ENCODE peak calls at places on chromosomes 12 and 14, in eight cellular contexts. V is GM23338, B is heart right ventricle, N is astrocyte of the spinal cord, G is tibial nerve, E is mucosa of descending colon, C is mammary epithelial cell, W is stomach. D is an unnamed sample.

GRCh38 chr12:109308534-109309440 is at the start of gene FOXN4:
- DNase-seq in V (peak), B (no peak), N (no peak), G (no peak), E (no peak), C (no peak), W (no peak), D (no peak)

GRCh38 chr12:98503593-98504367 is 11.6 kb upstream of the TMPO start:
- DNase-seq in V (peak), B (peak), N (peak), G (peak), E (peak), C (peak), W (peak), D (no peak)

GRCh38 chr12:6745751-6746525 is 7.0 kb downstream of the MLF2 start:
- DNase-seq in V (no peak), B (no peak), N (no peak), G (no peak), E (no peak), C (peak), W (no peak), D (no peak)

GRCh38 chr14:69332782-69333395 is 65.2 kb downstream of the ERH start:
- DNase-seq in V (no peak), B (no peak), N (no peak), G (no peak), E (no peak), C (no peak), W (no peak), D (no peak)

GRCh38 chr12:41073633-41074576 is 114.2 kb upstream of the PDZRN4 start:
- DNase-seq in V (no peak), B (no peak), N (no peak), G (no peak), E (no peak), C (no peak), W (no peak), D (no peak)

GRCh38 chr14:68543516-68543915 is 249.4 kb downstream of the ZFP36L1 start:
- DNase-seq in V (no peak), B (no peak), N (no peak), G (peak), E (no peak), C (no peak), W (no peak), D (peak)

GRCh38 chr12:67802723-67803122 is 154.2 kb downstream of the DYRK2 start:
- DNase-seq in V (peak), B (no peak), N (no peak), G (no peak), E (no peak), C (no peak), W (no peak), D (no peak)

GRCh38 chr12:73274972-73275371 is 1002.8 kb downstream of the TRHDE start:
- DNase-seq in V (no peak), B (no peak), N (no peak), G (no peak), E (no peak), C (no peak), W (no peak), D (no peak)

GRCh38 chr12:127926004-127926403 is 341.0 kb upstream of the TMEM132C start:
- DNase-seq in V (peak), B (no peak), N (peak), G (peak), E (peak), C (no peak), W (no peak), D (no peak)

GRCh38 chr14:30620178-30620577 is 1.9 kb upstream of the SCFD1 start:
- DNase-seq in V (no peak), B (no peak), N (peak), G (no peak), E (no peak), C (peak), W (no peak), D (no peak)

GRCh38 chr12:19070341-19070740 is 59.2 kb upstream of the PLEKHA5 start:
- DNase-seq in V (no peak), B (no peak), N (no peak), G (no peak), E (no peak), C (no peak), W (no peak), D (no peak)

GRCh38 chr14:94455928-94456327 is 3.3 kb upstream of the SERPINA11 start:
- DNase-seq in V (no peak), B (no peak), N (no peak), G (no peak), E (no peak), C (no peak), W (no peak), D (no peak)

GRCh38 chr14:48703728-48704467 is 882.3 kb downstream of the RPS29 start:
- DNase-seq in V (no peak), B (no peak), N (no peak), G (no peak), E (no peak), C (no peak), W (no peak), D (no peak)

GRCh38 chr12:96194901-96195844 is 998 bp downstream of the ELK3 start:
- DNase-seq in V (peak), B (peak), N (peak), G (peak), E (peak), C (peak), W (peak), D (no peak)

GRCh38 chr12:12048714-12049113 is 22.0 kb upstream of the BCL2L14 start:
- DNase-seq in V (no peak), B (no peak), N (no peak), G (no peak), E (no peak), C (no peak), W (no peak), D (no peak)

GRCh38 chr14:60506010-60506409 is 2.9 kb upstream of the SIX6 start:
- DNase-seq in V (peak), B (no peak), N (no peak), G (no peak), E (no peak), C (no peak), W (no peak), D (no peak)

GRCh38 chr12:52952082-52952801 is 3.3 kb downstream of the KRT18 start:
- DNase-seq in V (no peak), B (peak), N (no peak), G (no peak), E (peak), C (no peak), W (peak), D (no peak)
- TF ChIP-seq CTCF in V (peak), B (no peak), N (no peak), G (no peak), E (no peak), C (no peak), W (no peak), D (no peak)

DNA sequence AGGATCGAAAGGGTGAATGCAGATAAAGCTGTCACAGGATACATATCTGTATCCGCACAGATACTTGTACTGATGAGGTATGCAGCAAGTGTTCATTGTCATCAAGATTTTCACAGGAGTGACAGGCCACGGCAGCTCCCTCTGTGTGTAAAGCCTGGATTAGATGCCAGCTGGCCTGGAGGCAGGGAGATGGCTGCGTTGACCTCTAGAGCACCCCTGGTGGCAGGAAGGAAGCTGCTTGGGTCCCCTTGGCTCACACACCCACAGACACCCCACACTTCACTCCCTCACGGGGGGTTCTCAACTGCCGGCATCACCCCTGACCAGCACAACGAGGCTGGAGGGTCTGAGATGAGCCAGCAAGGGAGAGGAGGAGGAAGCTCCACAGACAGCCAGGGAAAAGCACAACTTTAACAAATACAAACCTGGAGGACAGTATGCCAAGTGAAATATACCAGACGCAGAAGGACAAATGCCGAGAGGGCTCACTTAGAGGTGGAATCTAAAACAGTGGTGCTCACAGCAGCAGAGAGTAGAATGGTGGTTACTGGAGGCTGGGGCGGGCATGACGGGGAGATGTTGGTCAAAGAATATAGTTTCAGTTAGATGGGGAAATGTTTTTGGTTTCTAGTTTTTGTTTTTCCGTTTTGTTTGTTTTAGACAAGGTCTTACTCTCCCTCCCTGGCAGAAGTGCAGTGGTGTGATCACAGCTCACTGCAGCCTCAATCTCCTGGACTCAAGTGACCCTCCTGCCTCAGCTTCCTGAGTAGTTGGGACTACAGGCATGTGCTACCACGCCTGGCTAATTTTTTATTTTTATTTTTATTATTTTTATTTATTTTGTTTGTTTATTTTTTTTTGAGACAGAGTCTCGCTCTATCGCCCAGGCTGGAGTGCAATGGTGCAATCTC is 45.7 kb downstream of the TEAD4 start:
- DNase-seq in V (peak), B (no peak), N (no peak), G (no peak), E (no peak), C (no peak), W (no peak), D (no peak)
- TF ChIP-seq CTCF in V (peak), B (peak), N (peak), G (no peak), E (no peak), C (peak), W (no peak), D (no peak)

GRCh38 chr14:103749860-103750259 is 34.2 kb downstream of the ZFYVE21 start:
- DNase-seq in V (no peak), B (no peak), N (no peak), G (no peak), E (no peak), C (no peak), W (no peak), D (no peak)
- TF ChIP-seq CTCF in V (no peak), B (peak), N (peak), G (no peak), E (no peak), C (no peak), W (no peak), D (no peak)

DNA sequence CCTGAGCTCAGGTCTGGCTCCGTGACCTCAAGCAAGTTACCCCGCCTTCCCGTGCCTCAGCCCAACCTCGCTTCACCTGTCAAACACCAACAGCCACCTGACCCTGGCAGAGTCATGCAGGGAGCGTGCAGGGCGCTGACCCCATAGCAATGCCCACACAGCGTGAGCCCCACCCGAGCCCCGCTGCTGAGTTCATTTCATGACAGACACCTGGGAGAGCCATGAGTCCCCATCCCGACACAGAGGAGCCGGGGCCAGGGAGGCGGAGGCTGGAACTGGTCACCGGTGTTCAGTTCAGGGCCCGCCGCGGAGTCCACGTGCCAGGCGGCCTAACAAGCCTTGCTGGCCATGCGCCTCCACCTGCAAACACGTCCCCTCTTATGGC is 18.1 kb upstream of the GALNT9 start:
- DNase-seq in V (no peak), B (no peak), N (no peak), G (no peak), E (no peak), C (no peak), W (no peak), D (no peak)
- TF ChIP-seq CTCF in V (no peak), B (no peak), N (no peak), G (no peak), E (no peak), C (no peak), W (no peak), D (no peak)

GRCh38 chr12:101773560-101774206 is 34.4 kb upstream of the SYCP3 start:
- DNase-seq in V (peak), B (peak), N (peak), G (peak), E (peak), C (peak), W (peak), D (no peak)
- TF ChIP-seq CTCF in V (peak), B (peak), N (peak), G (peak), E (peak), C (peak), W (peak), D (peak)

GRCh38 chr12:52307836-52308806 is 13.1 kb downstream of the KRT83 start:
- DNase-seq in V (peak), B (peak), N (peak), G (no peak), E (peak), C (peak), W (peak), D (no peak)
- TF ChIP-seq CTCF in V (no peak), B (peak), N (no peak), G (peak), E (no peak), C (no peak), W (peak), D (peak)

GRCh38 chr12:123076604-123077297 is 74.1 kb downstream of the PITPNM2 start:
- DNase-seq in V (no peak), B (no peak), N (no peak), G (no peak), E (no peak), C (peak), W (no peak), D (no peak)

GRCh38 chr12:123078114-123078465 is 72.8 kb downstream of the PITPNM2 start:
- DNase-seq in V (no peak), B (no peak), N (no peak), G (no peak), E (no peak), C (no peak), W (no peak), D (no peak)

GRCh38 chr12:123075591-123076171 is 75.2 kb downstream of the PITPNM2 start:
- DNase-seq in V (peak), B (no peak), N (peak), G (peak), E (peak), C (no peak), W (peak), D (no peak)

GRCh38 chr12:123078531-123079123 is 72.3 kb downstream of the PITPNM2 start:
- DNase-seq in V (no peak), B (no peak), N (no peak), G (no peak), E (no peak), C (no peak), W (no peak), D (no peak)

DNA sequence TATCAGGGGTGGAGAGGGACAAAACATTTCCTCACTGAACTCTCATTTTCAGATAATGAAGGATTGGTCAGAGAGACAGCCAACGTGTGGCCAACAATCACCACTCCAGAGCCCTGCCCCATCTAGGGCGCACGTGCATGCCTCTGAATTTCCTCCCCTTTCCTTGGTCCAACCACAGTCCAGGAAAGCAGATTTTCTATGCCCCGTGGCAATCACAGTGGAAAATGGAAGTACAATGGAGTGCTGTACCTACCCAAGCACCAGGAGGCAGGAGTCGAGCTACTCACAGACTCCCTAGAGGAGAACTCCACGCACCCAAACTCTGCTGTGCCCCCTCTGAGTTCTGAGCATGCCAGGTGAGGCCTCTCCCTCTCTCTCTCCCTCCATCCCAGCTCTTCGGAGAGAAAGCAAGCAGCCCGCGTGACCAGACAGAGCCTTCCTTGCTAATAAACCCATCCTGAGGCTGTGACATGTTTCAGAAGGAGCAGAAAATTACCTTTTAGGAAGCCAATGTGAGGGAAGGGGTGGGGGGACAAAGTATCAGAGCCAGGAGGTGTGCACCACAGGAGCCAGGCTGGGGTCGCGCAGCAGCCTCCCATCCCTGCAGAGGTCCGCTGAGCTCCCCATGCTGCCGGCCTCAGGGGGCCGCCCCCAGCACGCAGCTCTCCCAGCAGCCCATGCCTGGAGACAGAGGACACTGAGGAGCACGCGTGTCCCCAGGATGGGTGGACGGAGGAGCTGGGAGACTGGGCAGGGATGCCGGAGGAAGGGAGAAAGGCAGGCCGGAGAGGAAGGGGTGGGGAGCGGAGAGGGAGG is 73.4 kb downstream of the PITPNM2 start:
- DNase-seq in V (no peak), B (no peak), N (no peak), G (no peak), E (no peak), C (no peak), W (no peak), D (no peak)
- TF ChIP-seq CTCF in V (no peak), B (peak), N (no peak), G (no peak), E (no peak), C (no peak), W (no peak), D (no peak)

GRCh38 chr14:50062438-50063039 is 53.8 kb downstream of the VCPKMT start:
- DNase-seq in V (peak), B (no peak), N (peak), G (no peak), E (peak), C (peak), W (peak), D (no peak)
- TF ChIP-seq CTCF in V (no peak), B (no peak), N (no peak), G (no peak), E (no peak), C (peak), W (no peak), D (no peak)

DNA sequence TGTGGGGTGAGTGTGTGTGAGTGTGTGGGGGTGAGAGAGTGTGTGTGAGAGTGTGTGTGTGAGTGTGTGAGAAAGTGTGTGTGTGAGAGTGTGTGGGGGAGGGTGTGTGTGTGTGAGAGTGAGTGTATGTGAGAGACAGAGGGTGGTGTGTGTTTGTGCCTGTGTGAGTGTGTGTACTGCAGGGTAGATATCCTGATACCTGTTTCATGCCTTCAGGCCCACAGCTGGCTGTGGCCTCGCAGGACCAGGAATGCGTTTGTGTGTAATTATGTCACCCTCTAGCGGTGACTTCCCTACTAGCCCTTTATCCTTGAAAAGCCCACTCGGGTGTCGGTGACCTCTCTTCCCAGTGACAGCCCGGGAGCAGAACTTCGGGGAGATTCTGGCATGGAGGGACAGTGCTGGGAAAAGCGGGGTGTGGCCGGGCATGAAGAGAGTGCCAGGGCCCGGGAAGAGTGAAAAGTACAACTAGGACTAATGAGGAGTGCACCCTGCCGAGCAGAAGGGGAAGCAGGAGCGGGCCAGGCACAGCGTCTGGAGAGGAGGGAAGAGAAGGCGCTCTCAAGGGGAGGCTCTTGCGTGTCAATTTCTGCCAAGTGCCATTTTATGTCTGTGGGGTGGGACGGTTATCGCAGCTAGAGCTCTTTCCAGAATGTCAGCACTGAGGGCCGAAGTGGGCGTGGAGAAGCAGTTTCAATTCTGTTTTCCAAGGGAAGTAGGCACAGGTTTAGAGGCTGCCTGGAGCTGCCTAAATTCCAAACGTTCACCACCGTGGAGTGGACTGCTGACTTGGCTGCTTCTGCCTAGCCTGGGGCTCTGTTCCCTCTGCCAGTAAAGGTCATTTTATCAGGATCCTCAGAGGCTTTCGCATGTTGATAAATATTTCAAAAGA is 11.0 kb upstream of the FBXL14 start:
- DNase-seq in V (peak), B (peak), N (peak), G (peak), E (peak), C (peak), W (peak), D (no peak)
- TF ChIP-seq CTCF in V (peak), B (peak), N (peak), G (peak), E (peak), C (peak), W (peak), D (peak)